ENCODE peak calls at places on chromosome 13, in five cellular contexts. One of them, this sample, is unnamed.

GRCh38 chr13:30551194-30551593 is 66.5 kb upstream of the USPL1 start:
- DNase-seq in kidney epithelial cell: no peak
- DNase-seq in Daoy: peak; percentile 8
- DNase-seq in iPS-NIHi11: peak; percentile 42
- DNase-seq in AG08395: peak; percentile 43
- DNase-seq in this sample: no peak

GRCh38 chr13:102203718-102204117 is 198.1 kb downstream of the FGF14 start:
- DNase-seq in kidney epithelial cell: no peak
- DNase-seq in Daoy: no peak
- DNase-seq in iPS-NIHi11: no peak
- DNase-seq in AG08395: no peak
- DNase-seq in this sample: no peak

GRCh38 chr13:94886191-94886590 is 173.8 kb upstream of the SOX21 start:
- DNase-seq in kidney epithelial cell: no peak
- DNase-seq in Daoy: peak; percentile 18
- DNase-seq in iPS-NIHi11: no peak
- DNase-seq in AG08395: peak; percentile 79
- DNase-seq in this sample: no peak

GRCh38 chr13:101623469-101624209 is 171.2 kb downstream of the ITGBL1 start:
- DNase-seq in kidney epithelial cell: no peak
- DNase-seq in Daoy: peak; percentile 19
- DNase-seq in iPS-NIHi11: no peak
- DNase-seq in AG08395: no peak
- DNase-seq in this sample: no peak

GRCh38 chr13:113146750-113147149 is 11.7 kb upstream of the PROZ start:
- DNase-seq in kidney epithelial cell: no peak
- DNase-seq in Daoy: no peak
- DNase-seq in iPS-NIHi11: no peak
- DNase-seq in AG08395: no peak
- DNase-seq in this sample: no peak

GRCh38 chr13:50275392-50276063 is 260.3 kb downstream of the KCNRG start:
- DNase-seq in kidney epithelial cell: peak; percentile 42
- DNase-seq in Daoy: no peak
- DNase-seq in iPS-NIHi11: no peak
- DNase-seq in AG08395: no peak
- DNase-seq in this sample: no peak

GRCh38 chr13:93476175-93476574 is 249.6 kb downstream of the GPC6 start:
- DNase-seq in kidney epithelial cell: peak; percentile 18
- DNase-seq in Daoy: no peak
- DNase-seq in iPS-NIHi11: peak; percentile 35
- DNase-seq in AG08395: peak; percentile 64
- DNase-seq in this sample: no peak

GRCh38 chr13:41691276-41691675 is 233.9 kb downstream of the RGCC start:
- DNase-seq in kidney epithelial cell: no peak
- DNase-seq in Daoy: no peak
- DNase-seq in iPS-NIHi11: no peak
- DNase-seq in AG08395: no peak
- DNase-seq in this sample: no peak

GRCh38 chr13:66530158-66530557 is 700.0 kb downstream of the PCDH9 start:
- DNase-seq in kidney epithelial cell: no peak
- DNase-seq in Daoy: no peak
- DNase-seq in iPS-NIHi11: no peak
- DNase-seq in AG08395: no peak
- DNase-seq in this sample: no peak

GRCh38 chr13:38868870-38869269 is 121.8 kb downstream of the STOML3 start:
- DNase-seq in kidney epithelial cell: no peak
- DNase-seq in Daoy: no peak
- DNase-seq in iPS-NIHi11: no peak
- DNase-seq in AG08395: no peak
- DNase-seq in this sample: no peak

GRCh38 chr13:29319451-29319850 is 276.0 kb downstream of the SLC7A1 start:
- DNase-seq in kidney epithelial cell: no peak
- DNase-seq in Daoy: no peak
- DNase-seq in iPS-NIHi11: peak; percentile 66
- DNase-seq in AG08395: no peak
- DNase-seq in this sample: no peak

GRCh38 chr13:72109863-72110262 is 242.9 kb upstream of the DACH1 start:
- DNase-seq in kidney epithelial cell: no peak
- DNase-seq in Daoy: no peak
- DNase-seq in iPS-NIHi11: no peak
- DNase-seq in AG08395: peak; percentile 10
- DNase-seq in this sample: no peak

GRCh38 chr13:41842029-41842428 is 118.9 kb downstream of the VWA8 start:
- DNase-seq in kidney epithelial cell: no peak
- DNase-seq in Daoy: no peak
- DNase-seq in iPS-NIHi11: peak; percentile 12
- DNase-seq in AG08395: no peak
- DNase-seq in this sample: no peak

GRCh38 chr13:39602614-39603366 is at the start of gene LHFPL6:
- DNase-seq in kidney epithelial cell: no peak
- DNase-seq in Daoy: peak; percentile 84
- DNase-seq in iPS-NIHi11: peak; percentile 84
- DNase-seq in AG08395: peak; percentile 91
- DNase-seq in this sample: peak; percentile 67

GRCh38 chr13:24709186-24709913 is 29.1 kb downstream of the ATP12A start:
- DNase-seq in kidney epithelial cell: no peak
- DNase-seq in Daoy: no peak
- DNase-seq in iPS-NIHi11: no peak
- DNase-seq in AG08395: no peak
- DNase-seq in this sample: no peak

GRCh38 chr13:104011505-104012270 is 945.5 kb upstream of the SLC10A2 start:
- DNase-seq in kidney epithelial cell: no peak
- DNase-seq in Daoy: no peak
- DNase-seq in iPS-NIHi11: peak; percentile 20
- DNase-seq in AG08395: no peak
- DNase-seq in this sample: no peak

GRCh38 chr13:28558126-28558525 is 63.2 kb upstream of the FLT1 start:
- DNase-seq in kidney epithelial cell: peak; percentile 29
- DNase-seq in Daoy: peak; percentile 22
- DNase-seq in iPS-NIHi11: no peak
- DNase-seq in AG08395: peak; percentile 83
- DNase-seq in this sample: no peak

GRCh38 chr13:33817513-33817842 is 471 bp upstream of the RFC3 start:
- DNase-seq in kidney epithelial cell: no peak
- DNase-seq in Daoy: no peak
- DNase-seq in iPS-NIHi11: no peak
- DNase-seq in AG08395: peak; percentile 2
- DNase-seq in this sample: no peak

GRCh38 chr13:99307247-99307646 is at the start of gene GPR183:
- DNase-seq in kidney epithelial cell: no peak
- DNase-seq in Daoy: peak; percentile 31
- DNase-seq in iPS-NIHi11: no peak
- DNase-seq in AG08395: no peak
- DNase-seq in this sample: no peak

GRCh38 chr13:95937700-95938320 is 115.4 kb downstream of the UGGT2 start:
- DNase-seq in kidney epithelial cell: no peak
- DNase-seq in Daoy: no peak
- DNase-seq in iPS-NIHi11: no peak
- DNase-seq in AG08395: no peak
- DNase-seq in this sample: no peak

GRCh38 chr13:113273856-113274590 is 23.0 kb upstream of the LAMP1 start:
- DNase-seq in kidney epithelial cell: peak; percentile 91
- DNase-seq in Daoy: peak; percentile 64
- DNase-seq in iPS-NIHi11: no peak
- DNase-seq in AG08395: peak; percentile 48
- DNase-seq in this sample: no peak

GRCh38 chr13:45812599-45813372 is 38.8 kb downstream of the SIAH3 start:
- DNase-seq in kidney epithelial cell: no peak
- DNase-seq in Daoy: no peak
- DNase-seq in iPS-NIHi11: no peak
- DNase-seq in AG08395: no peak
- DNase-seq in this sample: no peak

GRCh38 chr13:48990900-48991299 is 15.2 kb downstream of the FNDC3A start:
- DNase-seq in kidney epithelial cell: no peak
- DNase-seq in Daoy: no peak
- DNase-seq in iPS-NIHi11: no peak
- DNase-seq in AG08395: no peak
- DNase-seq in this sample: no peak

GRCh38 chr13:25973085-25973484 is 78.7 kb downstream of the SHISA2 start:
- DNase-seq in kidney epithelial cell: no peak
- DNase-seq in Daoy: no peak
- DNase-seq in iPS-NIHi11: no peak
- DNase-seq in AG08395: no peak
- DNase-seq in this sample: no peak

GRCh38 chr13:41837668-41838067 is 123.2 kb downstream of the VWA8 start:
- DNase-seq in kidney epithelial cell: no peak
- DNase-seq in Daoy: no peak
- DNase-seq in iPS-NIHi11: no peak
- DNase-seq in AG08395: no peak
- DNase-seq in this sample: no peak

GRCh38 chr13:104592127-104592526 is 1525.9 kb upstream of the SLC10A2 start:
- DNase-seq in kidney epithelial cell: peak; percentile 93
- DNase-seq in Daoy: peak; percentile 37
- DNase-seq in iPS-NIHi11: no peak
- DNase-seq in AG08395: no peak
- DNase-seq in this sample: no peak

GRCh38 chr13:99991013-99991805 is 9.6 kb downstream of the ZIC2 start:
- DNase-seq in kidney epithelial cell: no peak
- DNase-seq in Daoy: no peak
- DNase-seq in iPS-NIHi11: no peak
- DNase-seq in AG08395: no peak
- DNase-seq in this sample: no peak

GRCh38 chr13:43878897-43879322 is 630 bp downstream of the CCDC122 start:
- DNase-seq in kidney epithelial cell: peak; percentile 47
- DNase-seq in Daoy: peak; percentile 78
- DNase-seq in iPS-NIHi11: peak; percentile 57
- DNase-seq in AG08395: peak; percentile 86
- DNase-seq in this sample: peak; percentile 26

GRCh38 chr13:101449971-101450748 is 2.3 kb upstream of the ITGBL1 start:
- DNase-seq in kidney epithelial cell: peak; percentile 67
- DNase-seq in Daoy: peak; percentile 53
- DNase-seq in iPS-NIHi11: no peak
- DNase-seq in AG08395: peak; percentile 72
- DNase-seq in this sample: no peak

GRCh38 chr13:40668335-40668734 is 1.9 kb upstream of the FOXO1 start:
- DNase-seq in kidney epithelial cell: no peak
- DNase-seq in Daoy: peak; percentile 18
- DNase-seq in iPS-NIHi11: peak; percentile 59
- DNase-seq in AG08395: no peak
- DNase-seq in this sample: peak; percentile 76

GRCh38 chr13:106373304-106373988 is 162.0 kb downstream of the EFNB2 start:
- DNase-seq in kidney epithelial cell: no peak
- DNase-seq in Daoy: no peak
- DNase-seq in iPS-NIHi11: no peak
- DNase-seq in AG08395: no peak
- DNase-seq in this sample: no peak

GRCh38 chr13:102399791-102400618 is 1.8 kb downstream of the FGF14 start:
- DNase-seq in kidney epithelial cell: no peak
- DNase-seq in Daoy: peak; percentile 13
- DNase-seq in iPS-NIHi11: peak; percentile 37
- DNase-seq in AG08395: peak; percentile 9
- DNase-seq in this sample: no peak

GRCh38 chr13:106570354-106570822 is 2.5 kb upstream of the ARGLU1 start:
- DNase-seq in kidney epithelial cell: peak; percentile 50
- DNase-seq in Daoy: peak; percentile 9
- DNase-seq in iPS-NIHi11: peak; percentile 77
- DNase-seq in AG08395: no peak
- DNase-seq in this sample: no peak

GRCh38 chr13:48446454-48446853 is 33.5 kb upstream of the LPAR6 start:
- DNase-seq in kidney epithelial cell: no peak
- DNase-seq in Daoy: peak; percentile 30
- DNase-seq in iPS-NIHi11: no peak
- DNase-seq in AG08395: peak; percentile 56
- DNase-seq in this sample: no peak